ENCODE peak calls at places on chromosome 22, in five cellular contexts. O is left lung; F is left ventricle myocardium inferior; C is iris pigment epithelial cell; Z is activated CD8-positive, alpha-beta T cell treated with anti-CD3 and anti-CD28 coated beads, Interleukin-2, amount 10 ng/mL, durations not matched to agents 7 days and 5 days. J is an unnamed sample.

GRCh38 chr22:38481162-38481870 is 13.4 kb downstream of the KDELR3 start:
- DNase-seq in Z (no peak), C (no peak), O (no peak), F (no peak), J (no peak)

GRCh38 chr22:20765938-20766337 is 8.0 kb upstream of the SERPIND1 start:
- DNase-seq in O (no peak), C (no peak), Z (no peak), F (no peak), J (no peak)

GRCh38 chr22:36165161-36165560 is 4.6 kb upstream of the APOL3 start:
- DNase-seq in Z (no peak), O (no peak), F (no peak), C (no peak), J (no peak)

GRCh38 chr22:16915711-16916110 is 90.5 kb upstream of the XKR3 start:
- DNase-seq in F (no peak), O (no peak), C (no peak), Z (peak; percentile 50), J (no peak)

GRCh38 chr22:20972014-20972797 is 5.2 kb downstream of the AIFM3 start:
- DNase-seq in O (peak; percentile 15), F (no peak), Z (no peak), C (no peak), J (peak; percentile 51)

GRCh38 chr22:25564979-25565677 is 653 bp downstream of the GRK3 start:
- DNase-seq in C (peak; percentile 12), O (peak; percentile 86), Z (peak; percentile 38), F (peak; percentile 42), J (no peak)

GRCh38 chr22:35313311-35314121 is 13.8 kb downstream of the TOM1 start:
- DNase-seq in F (peak; percentile 70), Z (peak; percentile 30), O (no peak), C (peak; percentile 82), J (peak; percentile 92)

GRCh38 chr22:44691796-44692661 is 10.0 kb upstream of the PRR5 start:
- DNase-seq in O (no peak), F (no peak), C (no peak), Z (no peak), J (no peak)

GRCh38 chr22:49812838-49813237 is 14.8 kb downstream of the BRD1 start:
- DNase-seq in F (no peak), C (peak; percentile 32), O (peak; percentile 59), Z (no peak), J (peak; percentile 26)

GRCh38 chr22:35777335-35777975 is 59.8 kb downstream of the APOL5 start:
- DNase-seq in C (peak; percentile 92), O (no peak), F (no peak), Z (no peak), J (peak; percentile 41)

GRCh38 chr22:38034278-38034882 is 22.8 kb upstream of the PICK1 start:
- DNase-seq in C (peak; percentile 92), F (peak; percentile 70), O (peak; percentile 83), Z (no peak), J (peak; percentile 99)

GRCh38 chr22:35567794-35568193 is 27.2 kb downstream of the RASD2 start:
- DNase-seq in O (no peak), Z (no peak), C (no peak), F (peak; percentile 62), J (no peak)

GRCh38 chr22:48743601-48744282 is 1083.9 kb downstream of the BRD1 start:
- DNase-seq in Z (no peak), F (no peak), C (no peak), O (peak; percentile 55), J (no peak)

GRCh38 chr22:46881373-46882118 is 119.1 kb downstream of the TBC1D22A start:
- DNase-seq in F (peak; percentile 59), Z (no peak), C (peak; percentile 34), O (no peak), J (peak; percentile 23)

GRCh38 chr22:19823638-19824196 is 31.0 kb downstream of the GNB1L start:
- DNase-seq in O (no peak), F (no peak), Z (no peak), C (no peak), J (no peak)

GRCh38 chr22:20588092-20588842 is 80.9 kb downstream of the MED15 start:
- DNase-seq in F (no peak), C (no peak), Z (no peak), O (no peak), J (no peak)

GRCh38 chr22:32562396-32562795 is 87.8 kb downstream of the FBXO7 start:
- DNase-seq in O (no peak), C (no peak), Z (no peak), F (no peak), J (no peak)

GRCh38 chr22:38955250-38955775 is 2.1 kb upstream of the APOBEC3A start:
- DNase-seq in Z (no peak), F (no peak), C (no peak), O (no peak), J (no peak)

GRCh38 chr22:43889366-43890253 is 2.2 kb downstream of the PNPLA5 start:
- DNase-seq in O (no peak), F (no peak), Z (no peak), C (peak; percentile 39), J (peak; percentile 69)

GRCh38 chr22:39522567-39523300 is 2.4 kb downstream of the ATF4 start:
- DNase-seq in C (peak; percentile 68), Z (no peak), F (no peak), O (peak; percentile 34), J (peak; percentile 62)

GRCh38 chr22:45709866-45710265 is 38.2 kb downstream of the ATXN10 start:
- DNase-seq in O (no peak), F (no peak), C (peak; percentile 77), Z (no peak), J (peak; percentile 16)